ENCODE peak calls at places on chromosomes 7 and 10, in five cellular contexts. N is HepG2, K is SK-N-SH, C is GM12878, P is K562. I is an unnamed sample.

GRCh38 chr7:159114981-159115380 is 29.7 kb downstream of the VIPR2 start:
- DNase-seq in K (no peak), C (no peak), P (no peak), N (no peak), I (no peak)

GRCh38 chr10:76550806-76551205 is 1086.8 kb downstream of the KCNMA1 start:
- DNase-seq in K (no peak), P (no peak), C (no peak), N (no peak), I (no peak)

GRCh38 chr10:12835709-12836108 is 165.8 kb downstream of the CCDC3 start:
- DNase-seq in N (no peak), P (no peak), C (no peak), K (no peak), I (peak)

GRCh38 chr7:134726581-134726980 is 52.9 kb upstream of the CALD1 start:
- DNase-seq in P (no peak), C (no peak), N (no peak), K (no peak), I (no peak)

GRCh38 chr7:72313906-72314305 is 98.2 kb downstream of the CALN1 start:
- DNase-seq in K (no peak), C (no peak), N (no peak), P (no peak), I (no peak)

GRCh38 chr7:31767686-31768358 is 80.8 kb downstream of the PPP1R17 start:
- DNase-seq in N (no peak), C (no peak), P (no peak), K (no peak), I (no peak)

GRCh38 chr7:106626376-106627293 is 34.3 kb downstream of the CCDC71L start:
- DNase-seq in N (no peak), P (no peak), C (no peak), K (no peak), I (no peak)

GRCh38 chr10:23432639-23433038 is 6.2 kb upstream of the OTUD1 start:
- DNase-seq in K (no peak), P (no peak), N (no peak), C (no peak), I (no peak)

GRCh38 chr10:132110091-132110490 is 44.3 kb downstream of the JAKMIP3 start:
- DNase-seq in N (no peak), K (no peak), P (no peak), C (no peak), I (no peak)

GRCh38 chr10:89085153-89085552 is 94.6 kb downstream of the FAS start:
- DNase-seq in P (no peak), K (no peak), C (no peak), N (no peak), I (no peak)

GRCh38 chr10:89090760-89091455 is 100.3 kb downstream of the FAS start:
- DNase-seq in N (no peak), P (no peak), K (no peak), C (no peak), I (no peak)

GRCh38 chr10:89091501-89091900 is 100.9 kb downstream of the FAS start:
- DNase-seq in P (no peak), N (no peak), C (no peak), K (no peak), I (no peak)

GRCh38 chr10:89088901-89089300 is 98.3 kb downstream of the FAS start:
- DNase-seq in P (no peak), K (no peak), N (no peak), C (no peak), I (no peak)

GRCh38 chr10:89086801-89087513 is 96.4 kb downstream of the FAS start:
- DNase-seq in P (no peak), N (no peak), C (no peak), K (no peak), I (peak)
- TF ChIP-seq USF2 in P (peak), N (no peak), C (no peak), K (no peak), I (no peak)

GRCh38 chr7:80134105-80134535 is 511 bp upstream of the GNAI1 start:
- DNase-seq in N (no peak), K (no peak), C (no peak), P (no peak), I (no peak)

GRCh38 chr7:80137410-80137809 is 2.8 kb downstream of the GNAI1 start:
- DNase-seq in K (no peak), N (no peak), C (no peak), P (no peak), I (no peak)

GRCh38 chr7:80136276-80137045 is 1.8 kb downstream of the GNAI1 start:
- DNase-seq in C (no peak), K (no peak), N (no peak), P (no peak), I (no peak)

GRCh38 chr7:80134536-80135305 is at the start of gene GNAI1:
- DNase-seq in N (peak), K (peak), C (no peak), P (peak), I (peak)

GRCh38 chr7:80135306-80136104 is 874 bp downstream of the GNAI1 start:
- DNase-seq in C (no peak), P (no peak), N (no peak), K (no peak), I (peak)
- TF ChIP-seq REST in C (no peak), P (no peak), N (no peak), K (no peak), I (no peak)

DNA sequence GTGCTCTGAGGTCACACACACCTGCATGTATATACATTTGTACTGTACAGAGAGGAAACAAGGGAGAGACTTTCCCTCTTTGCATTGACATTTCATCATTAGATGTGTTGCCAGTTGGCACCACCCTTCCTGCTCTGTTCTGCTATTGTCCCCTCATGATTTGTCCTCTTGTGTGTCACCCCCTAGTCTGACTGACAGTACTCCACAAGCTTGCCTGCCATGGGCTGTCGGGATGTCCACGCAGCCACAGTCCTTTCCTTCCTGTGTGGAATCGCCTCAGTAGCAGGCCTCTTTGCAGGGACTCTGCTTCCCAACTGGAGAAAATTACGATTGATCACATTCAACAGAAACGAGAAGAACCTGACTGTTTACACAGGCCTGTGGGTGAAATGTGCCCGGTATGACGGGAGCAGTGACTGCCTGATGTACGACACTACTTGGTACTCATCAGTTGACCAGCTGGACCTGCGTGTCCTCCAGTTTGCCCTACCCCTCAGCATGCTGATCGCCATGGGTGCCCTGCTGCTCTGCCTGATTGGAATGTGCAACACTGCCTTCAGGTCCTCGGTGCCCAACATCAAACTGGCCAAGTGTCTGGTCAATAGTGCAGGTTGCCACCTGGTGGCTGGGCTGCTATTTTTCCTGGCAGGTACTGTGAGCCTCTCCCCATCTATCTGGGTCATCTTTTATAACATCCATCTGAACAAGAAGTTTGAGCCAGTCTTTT is 9.4 kb downstream of the CLDN12 start:
- DNase-seq in P (no peak), C (no peak), N (peak), K (peak), I (no peak)
- TF ChIP-seq USF2 in P (no peak), C (no peak), N (no peak), K (no peak), I (no peak)

GRCh38 chr10:102114861-102115618 is 5.1 kb downstream of the LDB1 start:
- DNase-seq in K (peak), N (peak), P (peak), C (no peak), I (peak)

GRCh38 chr10:102112210-102112817 is 7.9 kb downstream of the LDB1 start:
- DNase-seq in P (peak), K (peak), C (no peak), N (no peak), I (no peak)

GRCh38 chr10:102113261-102113955 is 6.8 kb downstream of the LDB1 start:
- DNase-seq in K (no peak), C (no peak), P (no peak), N (no peak), I (no peak)

GRCh38 chr10:102115775-102116174 is 4.4 kb downstream of the LDB1 start:
- DNase-seq in K (no peak), N (no peak), C (no peak), P (no peak), I (no peak)

DNA sequence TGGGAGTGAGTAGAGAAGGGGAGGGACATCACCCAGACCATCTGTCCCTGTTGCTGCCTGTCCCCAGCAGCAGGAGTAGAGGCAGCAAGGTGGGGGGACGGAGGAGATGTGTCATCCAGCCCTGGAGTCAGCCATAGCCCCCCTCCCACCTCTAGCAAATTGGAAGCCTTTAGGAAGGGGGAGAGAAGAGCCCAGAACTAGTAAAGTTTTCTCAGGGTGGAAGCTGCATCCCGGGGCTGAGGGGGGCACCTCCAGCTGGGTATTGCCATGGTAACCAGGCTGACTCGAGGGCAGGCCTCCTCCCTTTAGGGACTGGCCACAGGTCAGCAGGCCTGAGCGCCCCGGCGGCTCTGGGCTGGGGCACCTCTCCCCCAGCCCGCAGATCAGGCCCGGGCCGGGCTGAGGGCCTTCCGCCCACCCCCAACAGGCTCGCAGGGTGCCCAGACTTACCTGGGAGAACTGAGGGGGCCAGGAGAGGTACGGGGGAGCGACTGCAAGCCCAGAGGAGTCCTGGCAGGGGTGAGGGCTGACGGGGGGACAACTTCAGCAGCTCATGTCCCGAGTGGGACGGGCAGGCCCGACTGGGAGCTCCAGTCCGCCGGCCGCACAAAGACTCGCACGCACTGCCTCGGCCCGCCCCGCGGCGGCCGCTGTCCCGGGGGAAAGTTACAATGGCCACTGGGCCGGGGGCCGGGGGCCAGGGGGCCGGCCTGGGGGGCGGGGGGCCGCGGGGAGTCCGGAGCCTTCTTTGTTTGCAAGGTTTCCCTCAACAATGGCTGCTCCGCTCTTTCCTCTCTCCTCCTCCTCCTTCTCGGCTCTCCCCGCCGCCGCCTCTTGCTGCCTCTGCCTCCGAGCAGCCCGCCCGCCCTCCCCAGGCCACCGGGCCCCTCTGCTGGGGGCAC is 6.0 kb downstream of the LDB1 start:
- DNase-seq in C (no peak), N (no peak), K (peak), P (no peak), I (no peak)
- TF ChIP-seq REST in C (no peak), N (no peak), K (no peak), P (no peak), I (no peak)

GRCh38 chr7:41189866-41190265 is 513.0 kb downstream of the INHBA start:
- DNase-seq in K (no peak), C (no peak), P (no peak), N (no peak), I (peak)
- TF ChIP-seq USF2 in K (no peak), C (no peak), P (no peak), N (no peak), I (no peak)

GRCh38 chr10:45354261-45354660 is 19.8 kb upstream of the ALOX5 start:
- DNase-seq in N (no peak), P (no peak), C (no peak), K (no peak), I (no peak)
- TF ChIP-seq REST in N (no peak), P (no peak), C (no peak), K (no peak), I (no peak)

GRCh38 chr10:129047585-129047984 is 419.5 kb upstream of the MGMT start:
- DNase-seq in P (no peak), K (no peak), N (no peak), C (no peak), I (no peak)

GRCh38 chr10:129047001-129047400 is 420.0 kb upstream of the MGMT start:
- DNase-seq in N (no peak), K (no peak), C (no peak), P (no peak), I (no peak)

GRCh38 chr10:129045658-129046057 is 421.4 kb upstream of the MGMT start:
- DNase-seq in C (no peak), P (no peak), K (no peak), N (no peak), I (no peak)

GRCh38 chr10:129048513-129048912 is 418.5 kb upstream of the MGMT start:
- DNase-seq in K (no peak), N (no peak), P (no peak), C (no peak), I (no peak)

GRCh38 chr10:129046074-129046681 is 420.9 kb upstream of the MGMT start:
- DNase-seq in C (no peak), K (no peak), N (no peak), P (no peak), I (no peak)
- TF ChIP-seq USF2 in C (no peak), K (no peak), N (no peak), P (no peak), I (no peak)

GRCh38 chr7:35707422-35707821 is 12.5 kb upstream of the HERPUD2 start:
- DNase-seq in N (no peak), P (no peak), C (no peak), K (no peak), I (no peak)
- TF ChIP-seq REST in N (no peak), P (no peak), C (no peak), K (no peak), I (no peak)

I was measured in A549.